ENCODE peak calls at places on chromosome 15, in seven cellular contexts. Y is keratinocyte; S is pancreas; Z is lower lobe of right lung; B is CD8-positive, alpha-beta memory T cell; R is CD8-positive, alpha-beta T cell; P is mucosa of descending colon. V is an unnamed sample. For H3K4me1, the result is how much of the 10 kb centered on the place peaks cover.

GRCh38 chr15:60679256-60679655 is 200.3 kb upstream of the ICE2 start:
- DNase-seq in R (no peak), Z (no peak), B (no peak), Y (no peak), P (no peak), S (no peak), V (no peak)

GRCh38 chr15:101437618-101438481 is 51.7 kb downstream of the PCSK6 start:
- DNase-seq in B (no peak), P (no peak), Z (no peak), R (no peak), S (no peak), Y (no peak), V (no peak)

GRCh38 chr15:83561661-83562060 is 92.3 kb upstream of the ADAMTSL3 start:
- DNase-seq in R (no peak), Z (no peak), S (no peak), P (no peak), Y (no peak), B (no peak), V (no peak)

GRCh38 chr15:25909325-25909724 is 46.2 kb upstream of the ATP10A start:
- DNase-seq in R (no peak), S (no peak), B (no peak), Y (no peak), Z (no peak), P (no peak), V (no peak)

GRCh38 chr15:101013769-101014223 is 94.6 kb downstream of the LRRK1 start:
- DNase-seq in B (no peak), R (no peak), P (peak), Y (no peak), S (peak), Z (no peak), V (no peak)

GRCh38 chr15:72511536-72511935 is 37.4 kb downstream of the ARIH1 start:
- DNase-seq in R (no peak), Y (no peak), Z (no peak), P (no peak), B (no peak), S (no peak), V (no peak)

GRCh38 chr15:79290642-79291275 is 8.2 kb downstream of the ANKRD34C start:
- DNase-seq in S (no peak), R (no peak), Y (no peak), P (no peak), Z (no peak), B (no peak), V (no peak)

GRCh38 chr15:91407237-91407889 is 307.3 kb downstream of the SV2B start:
- DNase-seq in S (no peak), B (no peak), P (peak), R (no peak), Z (no peak), Y (peak), V (peak)

GRCh38 chr15:22786868-22787698 is 639 bp downstream of the NIPA1 start:
- DNase-seq in S (peak), Y (no peak), R (no peak), Z (no peak), P (peak), B (no peak), V (no peak)

GRCh38 chr15:66388576-66388975 is 1.9 kb downstream of the MAP2K1 start:
- DNase-seq in B (no peak), Z (no peak), Y (no peak), S (no peak), R (no peak), P (no peak), V (no peak)

GRCh38 chr15:81155375-81156218 is 21.5 kb downstream of the CFAP161 start:
- DNase-seq in S (no peak), R (no peak), Y (no peak), Z (no peak), P (peak), B (no peak), V (no peak)

GRCh38 chr15:71275098-71275497 is 159.8 kb downstream of the THSD4 start:
- DNase-seq in P (no peak), R (no peak), Y (no peak), Z (no peak), S (no peak), B (no peak), V (no peak)

GRCh38 chr15:40061212-40061901 is 22.4 kb upstream of the SRP14 start:
- DNase-seq in B (no peak), P (no peak), R (no peak), Z (no peak), Y (no peak), S (no peak), V (no peak)

GRCh38 chr15:41507820-41508290 is 5.8 kb downstream of the LTK start:
- DNase-seq in P (peak), Z (no peak), S (peak), R (no peak), Y (no peak), B (no peak), V (peak)

GRCh38 chr15:91865903-91866302 is 12.4 kb downstream of the SLCO3A1 start:
- DNase-seq in Z (no peak), Y (no peak), B (no peak), S (no peak), P (no peak), R (no peak), V (no peak)

GRCh38 chr15:94400521-94401290 is 169.3 kb downstream of the MCTP2 start:
- DNase-seq in S (no peak), P (no peak), B (no peak), Y (no peak), Z (no peak), R (no peak), V (no peak)

GRCh38 chr15:39591896-39592315 is 11.0 kb downstream of the THBS1 start:
- DNase-seq in Y (peak), Z (no peak), B (no peak), S (no peak), R (no peak), P (no peak), V (no peak)

GRCh38 chr15:72785452-72786243 is 2.1 kb upstream of the ADPGK start:
- DNase-seq in R (peak), Y (no peak), B (peak), Z (no peak), S (no peak), P (peak), V (no peak)

GRCh38 chr15:41577863-41578735 is 19.1 kb downstream of the TYRO3 start:
- DNase-seq in B (no peak), S (no peak), P (no peak), Y (no peak), Z (no peak), R (no peak), V (no peak)

GRCh38 chr15:61049934-61050333 is 179.2 kb downstream of the RORA start:
- DNase-seq in Y (no peak), P (no peak), R (no peak), B (no peak), Z (no peak), S (no peak), V (no peak)

GRCh38 chr15:58582150-58582549 is 150.4 kb downstream of the LIPC start:
- DNase-seq in S (no peak), Z (no peak), Y (no peak), R (no peak), B (no peak), P (no peak), V (no peak)

GRCh38 chr15:88749699-88750098 is 53.5 kb upstream of the ACAN start:
- DNase-seq in Y (no peak), S (no peak), Z (no peak), P (no peak), R (no peak), B (no peak), V (no peak)
- H3K4me1 ChIP-seq in Y (under half), S (under half), Z (under half), P (under half), R (under half), B (under half), V (under half)

DNA sequence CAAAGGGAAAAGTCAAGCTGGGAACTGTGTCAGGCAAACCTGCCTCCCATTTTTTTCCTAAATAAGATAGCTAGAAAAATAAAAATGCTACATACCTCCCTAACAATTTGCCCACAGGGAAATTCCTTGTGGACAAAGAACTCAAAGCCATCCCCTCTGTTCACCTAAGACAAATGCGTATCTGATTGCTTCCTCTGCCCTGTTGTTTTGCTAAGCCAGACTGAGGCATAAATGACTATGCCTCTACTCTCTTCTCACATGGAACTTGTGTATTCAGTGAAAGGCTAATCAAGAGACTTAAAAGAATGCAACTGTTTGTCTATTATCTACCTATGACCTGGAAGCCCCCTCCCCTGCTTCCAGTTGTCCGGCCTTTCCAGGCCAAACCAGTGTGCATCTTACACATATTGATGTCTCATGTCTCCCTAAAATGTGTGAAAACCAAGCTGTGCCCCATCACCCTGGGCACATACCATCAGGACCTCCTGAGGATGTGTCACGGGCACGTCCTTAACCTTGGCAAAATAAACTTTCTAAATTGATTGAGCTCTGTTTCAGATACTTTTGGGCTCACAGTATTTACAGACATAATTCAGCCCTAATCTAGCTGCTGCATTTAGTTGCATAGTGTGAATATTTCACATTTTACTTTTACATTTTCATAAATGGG is 15.8 kb downstream of the CHD2 start:
- DNase-seq in Y (no peak), B (no peak), Z (no peak), S (no peak), P (no peak), R (no peak), V (no peak)
- H3K4me1 ChIP-seq in Y (under half), B (half or more), Z (half or more), S (half or more), P (half or more), R (half or more), V (half or more)

GRCh38 chr15:90213123-90213817 is 12.1 kb downstream of the SEMA4B start:
- DNase-seq in B (no peak), P (peak), Y (peak), R (no peak), Z (no peak), S (peak), V (no peak)

GRCh38 chr15:90211009-90211408 is 9.9 kb downstream of the SEMA4B start:
- DNase-seq in Z (no peak), Y (no peak), R (no peak), P (no peak), B (no peak), S (no peak), V (no peak)

GRCh38 chr15:90210593-90210992 is 9.5 kb downstream of the SEMA4B start:
- DNase-seq in P (no peak), Y (no peak), Z (no peak), R (no peak), B (no peak), S (no peak), V (peak)

GRCh38 chr15:90212221-90213079 is 11.3 kb downstream of the SEMA4B start:
- DNase-seq in R (no peak), S (no peak), Z (no peak), Y (peak), B (no peak), P (no peak), V (no peak)

DNA sequence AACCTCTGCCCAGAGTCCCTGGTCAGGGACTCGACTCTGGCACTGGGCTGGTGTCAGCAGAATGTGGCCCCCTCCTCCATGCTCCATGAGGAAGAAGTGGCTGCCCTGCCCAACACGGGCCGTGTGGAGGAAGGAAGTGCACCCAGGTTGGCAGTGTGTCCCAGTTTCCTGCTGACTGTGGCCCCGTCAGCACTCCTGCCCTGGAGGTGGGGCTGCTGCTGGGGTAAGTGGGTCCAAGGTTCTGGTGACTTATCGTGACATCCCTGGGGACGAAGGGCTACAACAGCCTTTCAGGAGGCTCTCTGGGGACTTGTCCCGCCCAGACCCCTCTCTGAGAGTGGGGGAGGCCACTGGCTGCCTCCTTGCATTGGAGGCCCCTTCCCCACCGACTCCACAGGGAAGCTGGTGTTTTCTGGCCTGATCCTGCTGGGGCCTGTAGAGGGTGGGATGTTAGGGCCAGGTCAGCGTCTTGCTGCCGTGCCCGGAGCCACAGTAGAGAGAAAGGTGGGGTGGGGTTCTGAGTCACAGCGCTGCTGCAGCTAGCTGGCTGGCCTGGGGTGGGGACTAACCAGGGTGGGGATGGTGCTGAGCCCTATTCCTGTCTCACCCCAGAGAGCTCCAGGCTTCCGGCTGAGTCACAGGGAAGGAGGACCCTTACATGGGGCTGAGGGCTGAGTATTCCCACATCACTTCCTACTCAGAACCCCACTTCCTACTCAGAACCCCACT is 10.5 kb downstream of the SEMA4B start:
- DNase-seq in Z (no peak), R (no peak), S (no peak), B (no peak), P (peak), Y (peak), V (no peak)
- H3K4me1 ChIP-seq in Z (under half), R (under half), S (under half), B (under half), P (under half), Y (half or more), V (half or more)

GRCh38 chr15:98694153-98694552 is 45.8 kb downstream of the IGF1R start:
- DNase-seq in S (no peak), R (no peak), Y (no peak), P (no peak), Z (no peak), B (no peak), V (no peak)
- H3K4me1 ChIP-seq in S (under half), R (under half), Y (under half), P (under half), Z (under half), B (under half), V (half or more)

GRCh38 chr15:74399100-74399499 is 31.7 kb upstream of the CYP11A1 start:
- DNase-seq in S (no peak), Z (no peak), B (no peak), P (no peak), R (no peak), Y (no peak), V (no peak)
- H3K4me1 ChIP-seq in S (under half), Z (under half), B (under half), P (under half), R (half or more), Y (half or more), V (under half)

DNA sequence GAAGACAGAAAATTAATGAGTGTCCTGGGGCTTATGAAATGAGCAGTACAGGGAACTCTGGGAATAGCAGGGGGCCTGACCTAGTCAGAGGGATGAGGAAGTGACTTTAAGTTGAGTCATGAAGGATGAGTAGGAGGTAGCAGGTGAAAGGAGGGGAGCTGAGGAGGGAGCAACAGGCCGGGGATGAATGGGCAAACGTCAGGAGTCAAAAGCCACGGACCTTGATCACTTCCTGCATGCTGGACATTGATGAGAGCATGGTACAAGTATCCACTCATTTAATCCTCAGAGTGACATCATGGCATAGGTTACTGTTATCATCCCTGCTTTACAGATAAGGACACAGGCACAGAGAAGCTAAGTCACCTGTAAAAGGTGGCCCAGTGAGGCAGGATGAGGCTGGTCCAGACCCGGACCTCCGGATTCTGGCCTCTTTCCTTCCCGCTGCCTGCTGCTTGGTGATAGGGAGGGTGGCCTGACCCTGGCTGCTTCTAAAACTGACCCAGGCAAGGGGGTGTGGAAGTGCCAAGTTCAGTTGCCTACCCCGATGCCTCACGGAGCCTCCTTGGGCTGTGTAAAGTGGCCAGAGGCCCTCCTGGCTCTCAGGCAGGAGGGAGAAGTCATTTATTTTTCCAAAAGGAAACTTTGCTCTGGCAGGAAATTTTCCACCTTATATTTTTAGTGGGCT is 7.6 kb downstream of the CORO2B start:
- DNase-seq in Y (peak), Z (no peak), R (no peak), S (no peak), P (no peak), B (no peak), V (no peak)
- H3K4me1 ChIP-seq in Y (under half), Z (under half), R (under half), S (under half), P (under half), B (under half), V (half or more)

DNA sequence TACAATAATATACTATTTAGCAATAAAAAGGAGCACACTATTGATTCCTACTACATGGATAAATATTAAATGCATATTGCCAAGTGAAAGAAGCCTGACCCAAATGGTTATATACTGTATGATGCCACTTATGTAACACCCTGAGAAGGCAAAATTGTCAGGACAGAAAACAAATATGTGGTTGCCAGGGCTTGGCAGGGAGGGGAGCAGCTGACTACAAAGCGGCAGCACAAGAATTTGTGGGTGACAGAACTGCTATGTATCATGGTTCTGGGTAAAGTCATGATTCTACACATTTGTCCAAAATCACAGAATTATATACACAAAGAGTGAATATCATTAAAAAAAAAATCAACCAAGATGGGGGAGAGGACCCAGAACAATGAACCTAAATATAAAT is 22.5 kb downstream of the TBC1D2B start:
- DNase-seq in R (no peak), Y (no peak), P (no peak), B (peak), Z (no peak), S (no peak), V (no peak)
- H3K4me1 ChIP-seq in R (half or more), Y (under half), P (half or more), B (half or more), Z (half or more), S (half or more), V (half or more)

DNA sequence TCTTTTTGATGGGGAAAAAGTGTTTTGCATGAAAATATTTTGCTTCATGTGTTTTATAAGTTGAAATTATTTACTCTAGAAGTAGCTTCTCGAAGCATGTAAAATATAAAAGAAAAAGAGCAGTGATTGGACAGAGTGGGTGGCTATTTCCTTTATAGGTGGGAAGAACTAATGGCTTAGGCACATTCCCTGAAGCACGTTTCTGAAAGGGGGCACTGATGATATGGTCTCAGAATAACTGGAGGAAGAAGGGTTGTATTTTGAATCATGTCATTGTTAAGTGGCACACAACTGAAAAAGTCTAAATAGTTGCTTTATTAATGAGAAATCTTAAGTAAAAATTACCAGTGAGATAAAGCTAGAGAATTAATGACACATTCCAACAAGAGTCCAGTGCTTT is 4.0 kb downstream of the UNC13C start:
- DNase-seq in Z (no peak), S (no peak), B (no peak), Y (no peak), R (no peak), P (no peak), V (no peak)
- H3K4me1 ChIP-seq in Z (under half), S (under half), B (under half), Y (under half), R (under half), P (under half), V (under half)